ENCODE peak calls at places on chromosomes 13 and 19, in four cellular contexts. L, C, Q and Z are unnamed samples. For H3K27me3, the result is how much of the 10 kb centered on the place peaks cover.

GRCh38 chr19:16371540-16371986 is 46.9 kb downstream of the KLF2 start:
- DNase-seq in L (no peak), C (peak), Q (peak), Z (peak)

GRCh38 chr13:111166882-111167281 is 51.8 kb downstream of the ARHGEF7 start:
- DNase-seq in L (no peak), C (no peak), Q (no peak), Z (no peak)

GRCh38 chr13:36919833-36920611 is at the start of gene SMAD9:
- DNase-seq in L (peak), C (peak), Q (peak), Z (peak)

GRCh38 chr19:56086671-56087430 is 34.2 kb downstream of the ZNF787 start:
- DNase-seq in L (no peak), C (no peak), Q (no peak), Z (no peak)

GRCh38 chr13:29566864-29567263 is 28.6 kb downstream of the SLC7A1 start:
- DNase-seq in L (no peak), C (no peak), Q (no peak), Z (no peak)

GRCh38 chr19:55646889-55647731 is 902 bp upstream of the CCDC106 start:
- DNase-seq in L (no peak), C (no peak), Q (no peak), Z (no peak)

GRCh38 chr13:72677431-72677830 is 50.0 kb downstream of the MZT1 start:
- DNase-seq in L (no peak), C (no peak), Q (no peak), Z (no peak)

GRCh38 chr13:70391678-70392077 is 283.4 kb upstream of the KLHL1 start:
- DNase-seq in L (peak), C (no peak), Q (no peak), Z (no peak)

GRCh38 chr13:99227909-99228688 is 27.4 kb downstream of the UBAC2 start:
- DNase-seq in L (no peak), C (no peak), Q (no peak), Z (peak)

GRCh38 chr13:72180253-72180952 is 313.4 kb upstream of the DACH1 start:
- DNase-seq in L (peak), C (no peak), Q (no peak), Z (no peak)

GRCh38 chr19:55576746-55577145 is 3.9 kb downstream of the ZNF579 start:
- DNase-seq in L (no peak), C (no peak), Q (no peak), Z (no peak)

GRCh38 chr13:29830000-29830399 is 20.4 kb downstream of the UBL3 start:
- DNase-seq in L (no peak), C (no peak), Q (no peak), Z (no peak)

GRCh38 chr13:84925443-84925842 is 873.8 kb downstream of the SLITRK6 start:
- DNase-seq in L (no peak), C (no peak), Q (no peak), Z (no peak)

GRCh38 chr19:6761053-6761676 is 6.1 kb downstream of the SH2D3A start:
- DNase-seq in L (no peak), C (peak), Q (peak), Z (no peak)

GRCh38 chr13:112955956-112956355 is 13.1 kb upstream of the MCF2L start:
- DNase-seq in L (no peak), C (peak), Q (no peak), Z (no peak)

GRCh38 chr13:112953591-112954487 is 15.2 kb upstream of the MCF2L start:
- DNase-seq in L (no peak), C (no peak), Q (no peak), Z (no peak)

GRCh38 chr13:112956516-112957294 is 12.3 kb upstream of the MCF2L start:
- DNase-seq in L (no peak), C (peak), Q (no peak), Z (no peak)

GRCh38 chr13:112954488-112955270 is 14.3 kb upstream of the MCF2L start:
- DNase-seq in L (no peak), C (no peak), Q (no peak), Z (no peak)

GRCh38 chr13:112955271-112955937 is 13.6 kb upstream of the MCF2L start:
- DNase-seq in L (no peak), C (peak), Q (no peak), Z (no peak)
- H3K27me3 ChIP-seq in L (under half), C (under half), Q (under half), Z (under half)

GRCh38 chr19:57242821-57243220 is 2.4 kb downstream of the ZNF805 start:
- DNase-seq in L (no peak), C (no peak), Q (no peak), Z (peak)

GRCh38 chr19:57244513-57244912 is 4.1 kb downstream of the ZNF805 start:
- DNase-seq in L (no peak), C (no peak), Q (no peak), Z (no peak)

GRCh38 chr19:57241181-57241580 is 749 bp downstream of the ZNF805 start:
- DNase-seq in L (no peak), C (no peak), Q (no peak), Z (no peak)

GRCh38 chr19:57239982-57240310 is 486 bp upstream of the ZNF805 start:
- DNase-seq in L (no peak), C (no peak), Q (no peak), Z (peak)

DNA sequence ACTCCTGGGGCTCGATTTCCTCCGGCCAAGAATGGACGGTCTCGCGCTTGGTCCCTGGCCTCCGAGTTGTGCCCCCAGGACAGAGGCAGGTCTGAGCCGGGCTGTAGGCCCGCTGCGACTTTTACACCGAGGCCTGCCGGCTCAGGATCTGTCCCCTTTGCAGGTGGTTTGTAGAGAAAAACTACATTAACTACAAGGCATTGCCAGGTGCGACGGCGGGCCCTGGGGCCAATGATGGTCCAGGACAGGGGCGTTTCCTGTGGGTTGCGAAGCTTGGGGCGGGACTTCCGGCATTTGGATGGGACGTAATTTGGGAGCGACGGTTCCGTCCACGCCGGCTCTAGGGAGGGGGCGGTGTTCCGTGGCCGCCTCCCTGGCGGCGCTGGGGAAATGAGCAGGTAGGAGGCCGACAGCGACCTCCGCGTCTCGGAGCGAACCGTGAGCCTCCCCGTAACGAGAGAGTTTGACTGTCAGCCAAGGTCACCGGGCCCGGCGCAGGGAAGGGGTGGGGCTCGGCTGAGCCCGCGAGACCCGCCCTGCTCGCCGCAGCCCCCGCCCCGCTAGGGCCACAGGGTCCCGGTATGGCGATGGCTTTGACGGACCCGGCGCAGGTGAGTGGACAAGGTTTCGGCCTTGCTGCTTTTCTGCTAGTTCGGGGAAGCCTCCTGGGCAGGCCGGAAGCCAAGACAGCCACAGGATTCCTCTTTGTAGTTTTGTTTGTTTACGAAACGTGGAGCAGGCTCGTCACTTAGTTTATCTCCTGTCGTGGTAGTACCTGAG is at the start of gene ZNF805:
- DNase-seq in L (peak), C (peak), Q (peak), Z (peak)
- TF ChIP-seq POLR2A in L (peak), C (peak), Q (no peak), Z (peak)

GRCh38 chr19:13788991-13789390 is 6.3 kb upstream of the ZSWIM4 start:
- DNase-seq in L (no peak), C (no peak), Q (no peak), Z (no peak)

GRCh38 chr19:13782537-13782936 is 8.3 kb downstream of the C19orf53 start:
- DNase-seq in L (no peak), C (no peak), Q (no peak), Z (no peak)

GRCh38 chr19:13783565-13784500 is 9.6 kb downstream of the C19orf53 start:
- DNase-seq in L (no peak), C (no peak), Q (no peak), Z (no peak)

GRCh38 chr19:13781547-13781946 is 7.3 kb downstream of the C19orf53 start:
- DNase-seq in L (no peak), C (peak), Q (peak), Z (peak)

GRCh38 chr19:13784731-13785452 is 10.4 kb upstream of the ZSWIM4 start:
- DNase-seq in L (peak), C (peak), Q (peak), Z (peak)
- TF ChIP-seq CTCF in L (peak), C (peak), Q (peak), Z (peak)

GRCh38 chr13:27964741-27965323 is 4.3 kb downstream of the CDX2 start:
- DNase-seq in L (no peak), C (no peak), Q (no peak), Z (no peak)

GRCh38 chr13:27967203-27967735 is 1.8 kb downstream of the CDX2 start:
- DNase-seq in L (no peak), C (no peak), Q (no peak), Z (no peak)

GRCh38 chr13:27966641-27967202 is 2.4 kb downstream of the CDX2 start:
- DNase-seq in L (no peak), C (no peak), Q (no peak), Z (no peak)

GRCh38 chr13:27965740-27966640 is 3.1 kb downstream of the CDX2 start:
- DNase-seq in L (no peak), C (no peak), Q (no peak), Z (no peak)

GRCh38 chr13:27965343-27965739 is 3.8 kb downstream of the CDX2 start:
- DNase-seq in L (no peak), C (no peak), Q (no peak), Z (no peak)
- H3K27me3 ChIP-seq in L (under half), C (half or more), Q (under half), Z (half or more)

DNA sequence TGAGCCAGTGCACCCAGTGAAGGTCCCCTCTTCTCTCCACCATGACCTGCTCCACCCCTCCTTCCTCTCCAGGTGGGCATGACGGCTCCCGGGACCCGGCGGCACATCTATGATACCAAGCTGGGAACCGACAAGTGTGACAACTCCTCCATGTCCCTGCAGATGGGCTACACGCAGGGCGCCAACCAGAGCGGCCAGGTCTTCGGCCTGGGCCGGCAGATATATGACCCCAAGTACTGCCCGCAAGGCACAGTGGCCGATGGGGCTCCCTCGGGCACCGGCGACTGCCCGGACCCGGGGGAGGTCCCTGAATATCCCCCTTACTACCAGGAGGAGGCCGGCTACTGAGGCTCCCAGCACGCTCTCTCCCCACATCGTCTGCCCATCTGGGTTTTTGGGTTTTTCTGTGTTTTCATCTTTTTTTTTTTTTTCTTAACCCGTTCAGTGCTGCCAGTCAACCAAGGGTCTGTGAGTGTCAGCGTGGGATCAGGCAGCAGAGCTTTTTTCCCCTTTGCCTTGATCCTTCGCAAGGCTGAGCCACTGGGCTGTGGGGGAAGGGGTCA is 2.3 kb upstream of the ABCA7 start:
- DNase-seq in L (no peak), C (no peak), Q (no peak), Z (no peak)
- TF ChIP-seq POLR2A in L (no peak), C (no peak), Q (no peak), Z (no peak)

GRCh38 chr19:24046550-24046949 is 40.4 kb upstream of the ZNF254 start:
- DNase-seq in L (no peak), C (no peak), Q (no peak), Z (no peak)

GRCh38 chr19:24049537-24049936 is 37.5 kb upstream of the ZNF254 start:
- DNase-seq in L (no peak), C (no peak), Q (no peak), Z (no peak)

GRCh38 chr19:24052811-24053210 is 34.2 kb upstream of the ZNF254 start:
- DNase-seq in L (no peak), C (no peak), Q (no peak), Z (no peak)

GRCh38 chr19:24051516-24051915 is 35.5 kb upstream of the ZNF254 start:
- DNase-seq in L (no peak), C (no peak), Q (no peak), Z (no peak)

GRCh38 chr19:24048261-24048660 is 38.7 kb upstream of the ZNF254 start:
- DNase-seq in L (no peak), C (no peak), Q (no peak), Z (no peak)
- TF ChIP-seq CTCF in L (no peak), C (no peak), Q (no peak), Z (no peak)

DNA sequence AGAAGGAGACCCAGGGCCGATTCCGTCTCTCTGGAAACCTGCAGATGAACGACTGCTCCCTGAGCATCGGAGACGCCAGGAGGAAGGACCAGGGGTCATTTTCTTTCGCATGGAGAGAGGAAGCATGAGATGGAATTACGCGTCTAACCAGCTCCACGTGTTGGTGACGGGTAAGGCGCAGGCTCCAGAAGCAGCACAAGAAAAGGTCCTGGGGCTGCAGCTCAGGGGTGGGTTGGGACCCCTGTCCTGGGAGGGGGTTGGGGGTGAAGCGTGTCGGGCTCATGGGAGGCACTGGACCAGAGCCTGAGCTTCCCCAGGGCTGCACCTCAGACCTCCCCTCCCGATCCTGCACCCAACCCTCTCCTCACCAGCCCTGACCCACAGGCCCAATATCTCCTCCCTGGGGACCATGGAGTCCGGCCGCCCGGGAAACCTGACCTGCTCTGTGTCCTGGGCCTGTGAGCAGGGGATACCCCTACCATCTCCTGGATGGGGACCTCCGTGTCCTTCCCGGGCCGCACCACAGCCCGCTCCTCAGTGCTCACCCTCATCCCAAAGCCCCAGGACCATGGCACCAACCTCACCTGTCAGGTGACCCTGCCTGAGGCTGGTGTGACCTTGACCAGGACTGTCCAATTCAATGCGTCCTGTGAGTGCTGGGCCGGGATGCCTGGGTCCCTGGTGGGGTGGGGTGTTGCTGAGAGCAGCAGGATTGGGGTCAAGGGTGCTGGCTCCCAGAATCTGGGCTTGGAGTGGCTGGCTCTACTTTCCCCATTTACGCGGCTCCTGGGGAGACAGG is 39.6 kb upstream of the CD33 start:
- DNase-seq in L (no peak), C (no peak), Q (no peak), Z (no peak)
- H3K27me3 ChIP-seq in L (under half), C (under half), Q (under half), Z (under half)

GRCh38 chr19:45929247-45929646 is 14.7 kb upstream of the NANOS2 start:
- DNase-seq in L (no peak), C (no peak), Q (no peak), Z (no peak)

GRCh38 chr19:45931055-45931454 is 16.5 kb upstream of the NANOS2 start:
- DNase-seq in L (no peak), C (no peak), Q (no peak), Z (no peak)

GRCh38 chr19:45924891-45925447 is 10.4 kb upstream of the NANOS2 start:
- DNase-seq in L (no peak), C (no peak), Q (no peak), Z (no peak)

GRCh38 chr19:45922281-45922680 is 7.7 kb upstream of the NANOS2 start:
- DNase-seq in L (no peak), C (no peak), Q (no peak), Z (no peak)

GRCh38 chr19:45927565-45928261 is 13.1 kb upstream of the NANOS2 start:
- DNase-seq in L (peak), C (peak), Q (peak), Z (peak)
- TF ChIP-seq POLR2A in L (no peak), C (no peak), Q (no peak), Z (no peak)

GRCh38 chr13:24288870-24289269 is 20.5 kb upstream of the C1QTNF9 start:
- DNase-seq in L (no peak), C (no peak), Q (no peak), Z (peak)

GRCh38 chr13:24284876-24285275 is 24.5 kb upstream of the C1QTNF9 start:
- DNase-seq in L (no peak), C (no peak), Q (no peak), Z (no peak)

GRCh38 chr13:24287748-24288287 is 21.6 kb upstream of the C1QTNF9 start:
- DNase-seq in L (no peak), C (no peak), Q (no peak), Z (peak)

GRCh38 chr13:24290280-24290932 is 19.0 kb upstream of the C1QTNF9 start:
- DNase-seq in L (no peak), C (no peak), Q (no peak), Z (no peak)

GRCh38 chr13:24286624-24287023 is 22.8 kb upstream of the C1QTNF9 start:
- DNase-seq in L (no peak), C (no peak), Q (no peak), Z (no peak)
- TF ChIP-seq CTCF in L (no peak), C (no peak), Q (no peak), Z (no peak)

GRCh38 chr13:53160211-53160610 is 131.6 kb downstream of the OLFM4 start:
- DNase-seq in L (no peak), C (no peak), Q (no peak), Z (no peak)

GRCh38 chr13:53158201-53158600 is 129.6 kb downstream of the OLFM4 start:
- DNase-seq in L (no peak), C (no peak), Q (no peak), Z (no peak)

GRCh38 chr13:53161231-53161630 is 132.6 kb downstream of the OLFM4 start:
- DNase-seq in L (no peak), C (no peak), Q (no peak), Z (no peak)

GRCh38 chr13:53165201-53165600 is 136.6 kb downstream of the OLFM4 start:
- DNase-seq in L (no peak), C (no peak), Q (no peak), Z (no peak)

DNA sequence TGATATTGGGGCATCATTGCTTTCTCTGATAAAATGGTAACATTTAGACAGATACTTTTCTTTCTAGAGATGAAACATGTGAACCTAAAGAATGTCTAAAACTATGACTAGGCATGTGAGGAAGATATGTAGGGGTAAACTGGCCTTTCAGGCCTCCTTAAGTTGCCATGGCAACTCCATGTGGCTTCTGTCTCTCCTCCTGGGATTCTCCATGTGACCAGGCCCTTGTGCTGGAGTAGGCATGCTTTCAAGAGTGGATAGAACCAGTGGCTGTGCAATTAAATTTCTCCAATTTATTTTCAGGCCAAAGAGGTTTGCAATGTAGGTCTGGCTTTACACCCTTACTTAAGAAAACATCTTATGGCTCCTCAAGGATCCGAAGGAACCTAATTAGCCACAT is 130.8 kb downstream of the OLFM4 start:
- DNase-seq in L (no peak), C (no peak), Q (no peak), Z (no peak)
- H3K27me3 ChIP-seq in L (under half), C (under half), Q (under half), Z (under half)